ENCODE peak calls at places on chromosomes 13 and 19, in five cellular contexts. A, P, Y, F and N are unnamed samples.

GRCh38 chr13:77448689-77449088 is 86.8 kb upstream of the SCEL start:
- DNase-seq in Y (no peak), P (no peak), A (no peak), F (no peak), N (no peak)

GRCh38 chr19:6576869-6577281 is 14.1 kb downstream of the CD70 start:
- DNase-seq in Y (no peak), A (no peak), F (no peak), P (no peak), N (no peak)

GRCh38 chr13:111908391-111908790 is 158.6 kb upstream of the SOX1 start:
- DNase-seq in P (no peak), Y (no peak), A (no peak), F (no peak), N (no peak)

GRCh38 chr13:23986619-23987018 is 89.3 kb upstream of the C1QTNF9B start:
- DNase-seq in A (peak), Y (no peak), P (peak), F (peak), N (peak)

GRCh38 chr19:53272044-53272443 is 4.5 kb upstream of the VN1R4 start:
- DNase-seq in F (no peak), Y (no peak), P (no peak), A (no peak), N (no peak)

GRCh38 chr19:51469162-51469561 is 9.2 kb upstream of the CEACAM18 start:
- DNase-seq in Y (no peak), A (no peak), F (no peak), P (no peak), N (no peak)

GRCh38 chr13:85853161-85853894 is 54.1 kb upstream of the SLITRK6 start:
- DNase-seq in A (no peak), F (no peak), P (no peak), Y (no peak), N (no peak)

GRCh38 chr19:46983097-46983496 is 36.5 kb upstream of the NPAS1 start:
- DNase-seq in A (no peak), P (no peak), Y (no peak), F (no peak), N (no peak)

GRCh38 chr19:15288146-15288963 is 44.0 kb downstream of the BRD4 start:
- DNase-seq in F (peak), P (no peak), Y (no peak), A (no peak), N (peak)

GRCh38 chr19:40383668-40384248 is 6.2 kb downstream of the HIPK4 start:
- DNase-seq in A (no peak), P (no peak), Y (no peak), F (no peak), N (no peak)

GRCh38 chr19:35254341-35255297 is 5.8 kb downstream of the LSR start:
- DNase-seq in P (no peak), F (no peak), A (no peak), Y (no peak), N (no peak)

GRCh38 chr13:76307157-76307556 is 579.0 kb downstream of the KCTD12 start:
- DNase-seq in P (no peak), A (peak), Y (no peak), F (peak), N (no peak)

GRCh38 chr13:20303636-20304035 is 71.5 kb upstream of the GJB6 start:
- DNase-seq in A (no peak), Y (no peak), P (peak), F (no peak), N (peak)

GRCh38 chr19:41320185-41320518 is 10.2 kb downstream of the CCDC97 start:
- DNase-seq in P (no peak), F (no peak), Y (no peak), A (no peak), N (no peak)

GRCh38 chr13:79393564-79394249 is 12.3 kb downstream of the RBM26 start:
- DNase-seq in Y (peak), A (no peak), P (no peak), F (no peak), N (no peak)

GRCh38 chr13:25300861-25301346 is 521 bp upstream of the NUP58 start:
- DNase-seq in P (no peak), F (no peak), A (no peak), Y (no peak), N (peak)

GRCh38 chr13:103663996-103664395 is 597.8 kb upstream of the SLC10A2 start:
- DNase-seq in Y (no peak), A (no peak), P (no peak), F (no peak), N (no peak)

GRCh38 chr13:34347784-34348573 is 530.0 kb downstream of the RFC3 start:
- DNase-seq in A (no peak), F (no peak), P (no peak), Y (no peak), N (no peak)

GRCh38 chr19:10694706-10695105 is 6.5 kb upstream of the QTRT1 start:
- DNase-seq in Y (no peak), F (no peak), P (no peak), A (no peak), N (no peak)

GRCh38 chr19:653425-653824 is 9.6 kb downstream of the RNF126 start:
- DNase-seq in A (no peak), Y (no peak), P (no peak), F (no peak), N (no peak)

GRCh38 chr13:65560936-65561335 is 1669.2 kb downstream of the PCDH9 start:
- DNase-seq in P (no peak), F (no peak), A (no peak), Y (no peak), N (no peak)

GRCh38 chr19:13797870-13798269 is 2.6 kb downstream of the ZSWIM4 start:
- DNase-seq in Y (no peak), P (no peak), F (peak), A (peak), N (peak)

GRCh38 chr19:55080121-55080914 is 4.6 kb downstream of the EPS8L1 start:
- DNase-seq in P (no peak), A (peak), F (peak), Y (no peak), N (peak)

GRCh38 chr19:5339950-5340636 is 519 bp downstream of the PTPRS start:
- DNase-seq in P (no peak), A (no peak), F (no peak), Y (no peak), N (no peak)
- H3K4me3 ChIP-seq in P (peak), A (peak), F (peak), Y (peak), N (peak)

GRCh38 chr19:17703823-17704463 is 15.3 kb upstream of the MAP1S start:
- DNase-seq in A (peak), P (no peak), F (peak), Y (no peak), N (peak)
- TF ChIP-seq CTCF in A (peak), P (peak), F (peak), Y (peak), N (peak)

GRCh38 chr19:39148939-39149529 is 23.4 kb downstream of the PAK4 start:
- DNase-seq in A (no peak), Y (no peak), F (no peak), P (no peak), N (no peak)

GRCh38 chr19:39145180-39145953 is 19.8 kb downstream of the PAK4 start:
- DNase-seq in Y (no peak), A (no peak), P (no peak), F (no peak), N (no peak)

GRCh38 chr19:39147480-39147879 is 21.9 kb downstream of the PAK4 start:
- DNase-seq in Y (no peak), F (no peak), P (no peak), A (no peak), N (no peak)

GRCh38 chr19:39146091-39146490 is 20.5 kb downstream of the PAK4 start:
- DNase-seq in A (no peak), P (no peak), F (no peak), Y (no peak), N (no peak)

GRCh38 chr19:39146686-39147450 is 21.3 kb downstream of the PAK4 start:
- DNase-seq in A (no peak), F (no peak), P (no peak), Y (no peak), N (no peak)
- H3K4me3 ChIP-seq in A (no peak), F (no peak), P (no peak), Y (no peak), N (no peak)

GRCh38 chr19:1941146-1942077 is at the start of gene CSNK1G2:
- DNase-seq in Y (no peak), A (no peak), F (no peak), P (no peak), N (no peak)
- TF ChIP-seq CTCF in Y (peak), A (no peak), F (peak), P (peak), N (no peak)

DNA sequence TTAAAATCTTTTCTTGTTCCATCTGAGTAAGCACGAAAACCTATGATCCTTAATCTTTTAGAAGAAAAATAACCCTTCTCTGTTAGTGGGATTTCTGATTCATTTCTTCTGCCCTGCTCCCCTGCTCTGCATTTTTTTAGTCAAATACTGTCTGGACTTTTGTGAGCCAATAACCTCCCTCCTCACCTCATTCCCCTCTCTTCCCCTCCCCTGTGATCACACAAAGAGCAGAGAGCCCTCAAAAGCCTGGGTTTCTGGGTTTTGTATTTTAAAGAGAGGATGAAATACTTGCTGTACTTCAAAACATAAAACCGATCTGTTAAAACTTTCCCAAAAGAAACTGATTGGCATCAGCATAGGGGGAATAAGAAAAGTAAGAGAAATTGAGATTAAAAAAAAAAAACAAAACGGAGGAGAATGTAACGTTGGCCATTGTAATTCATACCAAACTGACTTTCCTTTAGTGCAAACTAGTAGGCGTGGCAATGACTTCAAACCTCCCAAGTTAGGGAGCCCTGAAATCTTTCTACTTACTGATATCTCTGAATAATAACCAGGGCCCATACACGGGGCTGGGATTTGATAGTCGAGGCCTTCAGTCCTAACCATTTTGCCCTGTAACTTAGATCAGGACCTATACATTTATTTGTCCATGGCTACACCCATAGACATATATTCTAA is 232.9 kb downstream of the TM9SF2 start:
- DNase-seq in F (no peak), P (no peak), Y (no peak), A (no peak), N (no peak)
- H3K4me3 ChIP-seq in F (no peak), P (no peak), Y (no peak), A (no peak), N (no peak)

GRCh38 chr13:105928901-105929300 is 606.6 kb downstream of the EFNB2 start:
- DNase-seq in F (no peak), A (no peak), Y (no peak), P (no peak), N (no peak)

GRCh38 chr13:105921711-105922110 is 613.8 kb downstream of the EFNB2 start:
- DNase-seq in Y (no peak), A (no peak), P (no peak), F (no peak), N (no peak)

GRCh38 chr13:105928048-105928447 is 607.4 kb downstream of the EFNB2 start:
- DNase-seq in A (no peak), Y (no peak), P (no peak), F (no peak), N (no peak)

GRCh38 chr13:105929486-105929885 is 606.0 kb downstream of the EFNB2 start:
- DNase-seq in Y (no peak), F (no peak), P (no peak), A (no peak), N (peak)

DNA sequence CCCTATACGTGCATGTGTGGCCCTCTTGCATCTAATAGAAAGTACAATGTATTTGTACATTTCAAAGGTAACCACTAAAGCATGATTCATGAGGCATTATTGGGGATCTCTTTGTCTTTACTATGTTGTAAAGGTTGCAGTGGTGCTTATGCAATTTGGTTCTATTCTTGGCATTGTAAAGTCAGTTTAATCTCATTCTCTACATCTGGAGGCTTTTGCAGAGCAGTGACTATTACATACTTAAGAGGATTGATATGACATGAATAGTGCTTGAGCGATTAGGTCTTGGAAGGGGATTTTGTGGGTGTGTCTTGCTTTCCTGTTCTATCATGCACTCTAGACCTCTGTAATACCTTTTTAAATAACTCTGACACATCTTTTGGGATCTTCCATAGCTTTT is 610.0 kb downstream of the EFNB2 start:
- DNase-seq in F (peak), Y (no peak), P (no peak), A (peak), N (peak)
- TF ChIP-seq CTCF in F (no peak), Y (no peak), P (no peak), A (no peak), N (no peak)

GRCh38 chr19:3670258-3670795 is 29.9 kb downstream of the PIP5K1C start:
- DNase-seq in Y (no peak), A (peak), F (peak), P (no peak), N (peak)

GRCh38 chr19:3670796-3671679 is 29.2 kb downstream of the PIP5K1C start:
- DNase-seq in F (peak), P (no peak), A (peak), Y (no peak), N (peak)

GRCh38 chr19:3668331-3669133 is 31.7 kb downstream of the PIP5K1C start:
- DNase-seq in P (no peak), A (no peak), F (peak), Y (no peak), N (no peak)

GRCh38 chr19:3669134-3669436 is 31.2 kb downstream of the PIP5K1C start:
- DNase-seq in Y (no peak), F (no peak), P (no peak), A (no peak), N (no peak)

DNA sequence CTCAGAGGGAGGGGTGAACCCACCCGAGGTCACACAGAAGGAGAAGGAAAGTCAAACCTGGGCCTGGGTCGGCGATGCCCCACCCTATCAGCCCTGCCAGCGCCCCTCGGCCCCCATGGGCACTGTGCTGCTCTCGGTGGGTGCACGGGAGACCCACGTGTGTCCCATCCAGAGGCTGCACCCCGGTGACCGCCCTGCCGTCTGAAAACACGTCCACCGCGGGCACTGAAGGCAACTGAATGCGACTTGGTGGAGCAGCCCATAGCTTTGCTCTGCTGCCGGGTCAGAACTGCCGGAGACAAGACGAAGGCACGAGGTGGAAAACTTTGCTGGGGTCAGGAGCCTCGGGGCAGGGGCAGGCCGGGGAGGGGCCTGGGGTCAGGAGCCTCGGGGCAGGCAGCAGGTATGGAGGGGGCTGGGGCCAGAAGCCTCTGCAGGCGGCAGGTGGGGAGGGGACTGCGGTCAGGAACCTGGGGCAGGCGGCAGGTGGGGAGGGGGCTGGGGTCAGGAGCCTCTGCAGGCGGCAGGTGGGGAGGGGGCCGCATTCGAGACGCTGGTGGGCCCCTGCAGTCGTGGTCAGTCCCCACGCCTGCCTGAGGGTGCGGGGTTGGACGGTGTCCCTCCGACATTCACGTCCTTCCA is 30.5 kb downstream of the PIP5K1C start:
- DNase-seq in Y (no peak), F (no peak), P (no peak), A (no peak), N (no peak)
- H3K4me3 ChIP-seq in Y (no peak), F (no peak), P (no peak), A (no peak), N (no peak)